ENCODE peak calls at places on chromosomes 13 and 19, in seven cellular contexts. O is endothelial cell, S is fibroblast of pulmonary artery, W is WTC11, R is T follicular helper cell, A is tibial artery, K is psoas muscle. U is an unnamed sample.

GRCh38 chr19:29262085-29262484 is 49.1 kb upstream of the UQCRFS1 start:
- DNase-seq in O (no peak), S (no peak), W (no peak), R (no peak), A (no peak), K (no peak), U (no peak)

GRCh38 chr13:51636349-51636890 is 52.2 kb downstream of the WDFY2 start:
- DNase-seq in O (no peak), S (no peak), W (no peak), R (no peak), A (no peak), K (no peak), U (no peak)

GRCh38 chr19:57443121-57443696 is 8.1 kb downstream of the ZNF749 start:
- DNase-seq in O (no peak), S (no peak), W (no peak), R (no peak), A (no peak), K (no peak), U (no peak)

GRCh38 chr19:52992109-52993004 is 21.4 kb upstream of the ERVV-1 start:
- DNase-seq in O (peak), S (peak), W (peak), R (no peak), A (peak), K (no peak), U (peak)

GRCh38 chr13:40123962-40124647 is 468.6 kb downstream of the COG6 start:
- DNase-seq in O (no peak), S (no peak), W (no peak), R (no peak), A (no peak), K (no peak), U (no peak)

GRCh38 chr13:48158290-48158689 is 63.4 kb upstream of the MED4 start:
- DNase-seq in O (no peak), S (no peak), W (no peak), R (no peak), A (no peak), K (no peak), U (no peak)

GRCh38 chr13:77696006-77696862 is 1.3 kb upstream of the SLAIN1 start:
- DNase-seq in O (no peak), S (no peak), W (no peak), R (no peak), A (no peak), K (no peak), U (no peak)

GRCh38 chr13:26604784-26605183 is 47.3 kb downstream of the WASF3 start:
- DNase-seq in O (no peak), S (no peak), W (no peak), R (no peak), A (peak), K (peak), U (no peak)

GRCh38 chr13:109781384-109782065 is 4.9 kb downstream of the IRS2 start:
- DNase-seq in O (no peak), S (no peak), W (no peak), R (no peak), A (no peak), K (peak), U (no peak)

GRCh38 chr19:47408156-47408938 is 11.0 kb downstream of the MEIS3 start:
- DNase-seq in O (no peak), S (no peak), W (no peak), R (no peak), A (no peak), K (no peak), U (no peak)

GRCh38 chr13:100314132-100314910 is 225.4 kb downstream of the PCCA start:
- DNase-seq in O (no peak), S (peak), W (no peak), R (no peak), A (no peak), K (no peak), U (no peak)

GRCh38 chr13:86907116-86907515 is 764.1 kb upstream of the SLITRK5 start:
- DNase-seq in O (no peak), S (no peak), W (no peak), R (no peak), A (no peak), K (no peak), U (no peak)

GRCh38 chr13:97386832-97387486 is 47.0 kb upstream of the RAP2A start:
- DNase-seq in O (no peak), S (no peak), W (no peak), R (no peak), A (no peak), K (no peak), U (no peak)

GRCh38 chr13:93108111-93108581 is 118.5 kb upstream of the GPC6 start:
- DNase-seq in O (no peak), S (peak), W (no peak), R (no peak), A (no peak), K (no peak), U (no peak)

GRCh38 chr19:33029746-33030303 is 34.9 kb downstream of the RHPN2 start:
- DNase-seq in O (no peak), S (no peak), W (no peak), R (no peak), A (no peak), K (no peak), U (no peak)

GRCh38 chr13:22848539-22849052 is 332.2 kb upstream of the SGCG start:
- DNase-seq in O (peak), S (no peak), W (peak), R (no peak), A (no peak), K (peak), U (peak)

GRCh38 chr19:40774916-40775631 is at the start of gene MIA:
- DNase-seq in O (no peak), S (no peak), W (no peak), R (no peak), A (no peak), K (no peak), U (no peak)

GRCh38 chr13:45473627-45474026 is 8.9 kb downstream of the COG3 start:
- DNase-seq in O (no peak), S (no peak), W (no peak), R (no peak), A (no peak), K (no peak), U (peak)

GRCh38 chr13:46609052-46609451 is 56.1 kb downstream of the LRCH1 start:
- DNase-seq in O (no peak), S (no peak), W (no peak), R (no peak), A (no peak), K (no peak), U (no peak)

GRCh38 chr13:114034481-114034891 is 60.6 kb upstream of the C13orf46 start:
- DNase-seq in O (no peak), S (no peak), W (no peak), R (no peak), A (no peak), K (no peak), U (no peak)

GRCh38 chr13:75760182-75760981 is 124.3 kb downstream of the LMO7 start:
- DNase-seq in O (no peak), S (no peak), W (no peak), R (no peak), A (no peak), K (peak), U (no peak)

GRCh38 chr13:24671367-24672117 is 8.7 kb upstream of the ATP12A start:
- DNase-seq in O (peak), S (peak), W (peak), R (no peak), A (peak), K (no peak), U (peak)

GRCh38 chr13:99686157-99686572 is 184.9 kb downstream of the TM9SF2 start:
- DNase-seq in O (peak), S (peak), W (peak), R (no peak), A (no peak), K (no peak), U (peak)

GRCh38 chr13:72437458-72437857 is 290.0 kb downstream of the MZT1 start:
- DNase-seq in O (no peak), S (peak), W (no peak), R (no peak), A (no peak), K (no peak), U (no peak)

GRCh38 chr13:41960700-41961697 is at the start of gene VWA8:
- DNase-seq in O (peak), S (peak), W (peak), R (peak), A (peak), K (peak), U (peak)

GRCh38 chr19:10087296-10088061 is 1.4 kb downstream of the SHFL start:
- DNase-seq in O (no peak), S (no peak), W (no peak), R (no peak), A (no peak), K (peak), U (no peak)

GRCh38 chr19:2575734-2576481 is 100.0 kb downstream of the GADD45B start:
- DNase-seq in O (no peak), S (peak), W (no peak), R (no peak), A (peak), K (peak), U (no peak)

GRCh38 chr19:51250786-51251452 is at the start of gene SIGLECL1:
- DNase-seq in O (no peak), S (no peak), W (peak), R (no peak), A (no peak), K (no peak), U (peak)

GRCh38 chr19:491146-491741 is 5.0 kb upstream of the MADCAM1 start:
- DNase-seq in O (no peak), S (peak), W (peak), R (no peak), A (no peak), K (peak), U (peak)

U was measured in H9.